ENCODE peak calls at places on chromosomes 3 and 15, in six cellular contexts. U is GM12878, C is HCT116, L is H1, J is K562, E is HepG2. W is an unnamed sample. For H3K4me1, the result is how much of the 10 kb centered on the place peaks cover.

GRCh38 chr3:66997560-66998074 is 490 bp upstream of the KBTBD8 start:
- DNase-seq in U (no peak), C (no peak), L (no peak), J (peak), E (no peak), W (no peak)

GRCh38 chr15:95013379-95013778 is 782.0 kb downstream of the MCTP2 start:
- DNase-seq in U (no peak), C (no peak), L (no peak), J (no peak), E (no peak), W (no peak)

GRCh38 chr3:23475446-23475845 is 272.3 kb downstream of the UBE2E2 start:
- DNase-seq in U (no peak), C (no peak), L (no peak), J (no peak), E (no peak), W (no peak)

GRCh38 chr3:1664266-1664665 is 434.4 kb upstream of the CNTN4 start:
- DNase-seq in U (no peak), C (no peak), L (no peak), J (no peak), E (no peak), W (no peak)

GRCh38 chr15:64023215-64023614 is 23.1 kb downstream of the DAPK2 start:
- DNase-seq in U (no peak), C (no peak), L (no peak), J (no peak), E (no peak), W (no peak)

GRCh38 chr3:54859204-54859603 is 68.7 kb downstream of the LRTM1 start:
- DNase-seq in U (no peak), C (no peak), L (no peak), J (no peak), E (no peak), W (no peak)

GRCh38 chr3:49734752-49735151 is 11.0 kb upstream of the GMPPB start:
- DNase-seq in U (no peak), C (no peak), L (no peak), J (no peak), E (no peak), W (no peak)

GRCh38 chr3:175456496-175456895 is 597.4 kb downstream of the NAALADL2 start:
- DNase-seq in U (no peak), C (no peak), L (no peak), J (no peak), E (no peak), W (no peak)

GRCh38 chr3:107598926-107599754 is 76.4 kb downstream of the BBX start:
- DNase-seq in U (peak), C (no peak), L (peak), J (no peak), E (peak), W (no peak)

GRCh38 chr3:108311797-108312196 is 15.4 kb downstream of the HHLA2 start:
- DNase-seq in U (no peak), C (no peak), L (no peak), J (no peak), E (no peak), W (no peak)

GRCh38 chr3:54819926-54820325 is 107.9 kb downstream of the LRTM1 start:
- DNase-seq in U (no peak), C (no peak), L (no peak), J (no peak), E (no peak), W (no peak)

GRCh38 chr3:194095464-194095863 is 40.5 kb upstream of the HES1 start:
- DNase-seq in U (no peak), C (no peak), L (no peak), J (no peak), E (peak), W (no peak)

GRCh38 chr3:94304953-94305352 is 242.1 kb downstream of the NSUN3 start:
- DNase-seq in U (no peak), C (no peak), L (no peak), J (no peak), E (no peak), W (no peak)

GRCh38 chr3:159765025-159765859 is 223.4 kb upstream of the IL12A start:
- DNase-seq in U (no peak), C (peak), L (peak), J (no peak), E (no peak), W (peak)

GRCh38 chr3:11236588-11237461 is 35.4 kb upstream of the ATG7 start:
- DNase-seq in U (no peak), C (peak), L (peak), J (peak), E (peak), W (peak)

GRCh38 chr3:129504471-129505100 is 23.9 kb upstream of the RHO start:
- DNase-seq in U (no peak), C (no peak), L (no peak), J (no peak), E (no peak), W (no peak)

GRCh38 chr3:116678853-116679252 is 30.7 kb upstream of the TUSC7 start:
- DNase-seq in U (no peak), C (no peak), L (no peak), J (no peak), E (no peak), W (no peak)

GRCh38 chr3:40845916-40846315 is 321.2 kb downstream of the ZNF621 start:
- DNase-seq in U (no peak), C (no peak), L (no peak), J (no peak), E (no peak), W (no peak)

DNA sequence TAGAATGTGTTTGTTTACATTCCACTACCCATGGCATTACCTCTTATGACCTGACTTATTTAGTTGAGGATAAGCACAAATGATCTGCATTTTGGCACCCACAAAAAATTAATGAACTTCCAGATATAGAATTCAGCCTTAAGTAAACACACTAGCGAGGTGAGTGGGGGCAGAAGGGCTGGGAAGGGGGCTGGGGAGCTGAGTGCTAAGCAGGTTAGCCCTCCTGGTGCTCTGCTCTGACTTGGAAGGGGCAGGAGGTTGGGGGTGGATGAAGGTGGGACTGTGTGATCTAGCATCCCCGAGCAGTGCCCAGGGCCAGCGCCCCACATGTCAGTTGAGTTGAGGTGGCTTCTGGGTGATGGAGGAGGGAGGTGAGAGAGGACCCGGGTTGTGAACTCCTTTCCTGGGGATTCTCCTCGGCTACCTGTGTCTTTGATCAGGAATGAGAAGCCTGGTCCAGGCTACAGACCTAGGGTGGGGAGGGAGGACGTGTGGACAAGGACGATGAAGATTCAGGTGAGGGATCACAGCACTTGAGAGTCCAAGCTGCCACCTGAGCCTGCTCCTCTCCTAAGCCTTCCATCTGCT is 178.6 kb upstream of the SMAD3 start:
- DNase-seq in U (no peak), C (no peak), L (no peak), J (no peak), E (no peak), W (no peak)
- H3K4me3 ChIP-seq in U (no peak), C (no peak), L (no peak), J (no peak), E (no peak), W (no peak)

DNA sequence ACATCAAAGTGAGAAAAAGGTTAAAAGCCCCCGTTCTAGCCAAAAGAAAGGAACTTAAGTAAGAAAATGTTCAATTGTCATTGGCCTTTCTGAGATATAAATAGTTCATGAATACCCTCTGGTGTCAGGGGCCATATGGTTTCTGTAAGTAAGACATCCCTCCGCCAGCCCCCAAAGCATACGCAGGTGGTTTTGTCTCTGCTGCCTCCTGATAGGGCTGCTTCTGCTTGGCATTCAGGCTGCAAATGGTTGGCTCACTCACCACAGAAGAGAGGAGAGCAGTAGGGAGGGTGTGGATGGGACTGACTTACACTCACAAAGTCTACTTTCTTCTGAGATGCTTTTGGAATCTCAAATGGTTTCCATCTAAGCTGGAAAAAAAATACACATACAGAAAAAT is 29.8 kb downstream of the HGD start:
- DNase-seq in U (no peak), C (no peak), L (no peak), J (no peak), E (no peak), W (no peak)
- TF ChIP-seq ZNF274 in U (no peak), C (no peak), L (no peak), J (no peak), E (no peak), W (no peak)

GRCh38 chr15:69217381-69217780 is 56.9 kb downstream of the GLCE start:
- DNase-seq in U (no peak), C (no peak), L (no peak), J (no peak), E (no peak), W (no peak)
- H3K4me1 ChIP-seq in U (under half), C (under half), L (under half), J (under half), E (under half), W (under half)

GRCh38 chr3:126345231-126345630 is 12.0 kb downstream of the KLF15 start:
- DNase-seq in U (no peak), C (no peak), L (no peak), J (no peak), E (no peak), W (no peak)

GRCh38 chr3:126342211-126342610 is 15.0 kb downstream of the KLF15 start:
- DNase-seq in U (no peak), C (no peak), L (no peak), J (no peak), E (no peak), W (no peak)

GRCh38 chr3:126342991-126343661 is 14.1 kb downstream of the KLF15 start:
- DNase-seq in U (no peak), C (no peak), L (no peak), J (peak), E (peak), W (peak)

GRCh38 chr3:126344380-126345041 is 12.7 kb downstream of the KLF15 start:
- DNase-seq in U (no peak), C (no peak), L (no peak), J (no peak), E (no peak), W (no peak)

DNA sequence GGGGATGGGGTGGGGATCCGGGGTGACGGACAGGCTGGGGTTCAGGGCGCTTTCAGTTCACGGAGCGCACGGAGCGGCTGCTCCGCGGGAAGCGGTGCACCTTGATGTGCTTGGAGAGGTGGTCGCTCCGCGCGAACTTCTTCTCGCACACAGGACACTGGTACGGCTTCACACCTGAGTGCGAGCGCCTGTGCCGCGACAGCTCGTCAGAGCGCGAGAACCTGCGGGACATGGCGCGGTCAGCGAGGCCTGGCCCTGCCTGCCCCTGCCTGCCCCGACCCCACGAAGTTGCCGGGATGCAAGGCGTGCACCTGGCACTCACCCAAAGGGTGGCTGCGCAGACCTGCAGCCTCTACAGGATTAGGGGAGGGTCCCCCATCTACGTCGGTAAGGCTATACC is 13.5 kb downstream of the KLF15 start:
- DNase-seq in U (no peak), C (no peak), L (no peak), J (no peak), E (no peak), W (no peak)
- H3K4me3 ChIP-seq in U (no peak), C (no peak), L (no peak), J (no peak), E (no peak), W (no peak)

DNA sequence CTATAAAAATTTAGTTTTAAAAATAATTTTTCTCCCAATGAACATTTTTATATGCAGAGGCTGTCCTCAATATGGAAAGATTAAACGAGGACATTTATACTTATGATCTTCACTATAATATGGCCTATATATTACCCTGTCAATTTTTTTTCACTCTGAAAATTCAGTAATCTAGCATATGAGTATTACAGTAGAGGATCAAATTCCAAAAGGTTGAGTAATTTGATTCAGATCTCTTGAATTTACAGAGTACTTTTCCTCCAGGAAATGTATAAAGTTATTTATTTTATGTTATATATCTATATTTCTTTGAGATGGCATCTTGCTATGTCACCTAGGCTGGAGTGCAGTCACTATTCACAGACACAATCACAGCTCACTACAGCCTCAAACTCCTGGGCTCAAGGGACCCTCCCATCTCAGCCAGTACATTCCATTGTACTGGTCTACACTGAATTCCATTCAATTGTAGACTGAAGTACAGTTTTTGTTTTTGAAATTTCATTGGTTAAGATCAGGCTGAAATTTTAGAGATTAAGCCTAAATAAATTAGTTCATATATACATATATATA is 16.3 kb upstream of the TRPM7 start:
- DNase-seq in U (no peak), C (no peak), L (no peak), J (no peak), E (no peak), W (no peak)
- TF ChIP-seq ZNF274 in U (no peak), C (no peak), L (no peak), J (no peak), E (no peak), W (no peak)

GRCh38 chr3:25663324-25664065 is 1.2 kb downstream of the TOP2B start:
- DNase-seq in U (no peak), C (peak), L (no peak), J (peak), E (peak), W (peak)
- H3K4me1 ChIP-seq in U (under half), C (under half), L (under half), J (under half), E (under half), W (under half)

GRCh38 chr3:64266983-64267382 is 41.7 kb upstream of the PRICKLE2 start:
- DNase-seq in U (no peak), C (no peak), L (no peak), J (no peak), E (no peak), W (no peak)
- H3K4me3 ChIP-seq in U (no peak), C (no peak), L (no peak), J (no peak), E (no peak), W (peak)

GRCh38 chr3:100087203-100087602 is 27.1 kb downstream of the FILIP1L start:
- DNase-seq in U (peak), C (no peak), L (no peak), J (no peak), E (no peak), W (no peak)
- TF ChIP-seq ZNF274 in U (no peak), C (no peak), L (no peak), J (no peak), E (no peak), W (no peak)

GRCh38 chr3:58171126-58171525 is 39.6 kb downstream of the DNASE1L3 start:
- DNase-seq in U (no peak), C (no peak), L (no peak), J (no peak), E (no peak), W (no peak)
- H3K4me1 ChIP-seq in U (under half), C (under half), L (under half), J (under half), E (half or more), W (under half)

GRCh38 chr3:71304684-71305083 is 278.8 kb downstream of the FOXP1 start:
- DNase-seq in U (no peak), C (no peak), L (no peak), J (no peak), E (peak), W (no peak)
- H3K4me3 ChIP-seq in U (no peak), C (no peak), L (peak), J (no peak), E (peak), W (peak)